ENCODE peak calls at places on chromosomes 13 and 19, in nine cellular contexts. Y, V, F, O, I, R, N, J and Q are unnamed samples. For H3K27me3, the result is how much of the 10 kb centered on the place peaks cover.

GRCh38 chr13:20174656-20175405 is 14.0 kb upstream of the GJA3 start:
- DNase-seq in Y (peak), V (peak), F (peak), O (peak), I (no peak), R (peak), N (peak), J (no peak), Q (peak)

GRCh38 chr13:51125495-51126226 is 14.6 kb upstream of the C13orf42 start:
- DNase-seq in Y (peak), V (no peak), F (peak), O (peak), I (no peak), R (peak), N (peak), J (peak), Q (no peak)

GRCh38 chr13:35157143-35157755 is 215.2 kb downstream of the NBEA start:
- DNase-seq in Y (no peak), V (no peak), F (peak), O (peak), I (no peak), R (peak), N (peak), J (peak), Q (no peak)

GRCh38 chr13:109408596-109409382 is 377.6 kb downstream of the IRS2 start:
- DNase-seq in Y (no peak), V (no peak), F (no peak), O (no peak), I (no peak), R (no peak), N (no peak), J (no peak), Q (no peak)

GRCh38 chr13:42594577-42595571 is 20.9 kb downstream of the TNFSF11 start:
- DNase-seq in Y (no peak), V (no peak), F (peak), O (peak), I (peak), R (peak), N (peak), J (peak), Q (no peak)

GRCh38 chr19:36140289-36141038 is 598 bp downstream of the CAPNS1 start:
- DNase-seq in Y (no peak), V (no peak), F (no peak), O (peak), I (no peak), R (peak), N (peak), J (peak), Q (no peak)

GRCh38 chr19:2729943-2730818 is 9.0 kb upstream of the DIRAS1 start:
- DNase-seq in Y (no peak), V (no peak), F (no peak), O (no peak), I (no peak), R (no peak), N (no peak), J (no peak), Q (no peak)

GRCh38 chr19:47112166-47112663 is 1.4 kb downstream of the ZC3H4 start:
- DNase-seq in Y (peak), V (no peak), F (peak), O (peak), I (peak), R (peak), N (peak), J (peak), Q (no peak)

GRCh38 chr19:58268344-58268743 is 10.4 kb upstream of the ZNF8 start:
- DNase-seq in Y (no peak), V (no peak), F (no peak), O (no peak), I (no peak), R (no peak), N (no peak), J (no peak), Q (no peak)

GRCh38 chr19:38704488-38705026 is 39.7 kb downstream of the CAPN12 start:
- DNase-seq in Y (no peak), V (no peak), F (no peak), O (no peak), I (no peak), R (peak), N (no peak), J (no peak), Q (no peak)

GRCh38 chr19:38706792-38707511 is 37.3 kb downstream of the CAPN12 start:
- DNase-seq in Y (no peak), V (no peak), F (no peak), O (no peak), I (no peak), R (peak), N (no peak), J (no peak), Q (no peak)

GRCh38 chr19:38703509-38703908 is 40.8 kb downstream of the CAPN12 start:
- DNase-seq in Y (no peak), V (no peak), F (no peak), O (no peak), I (no peak), R (no peak), N (no peak), J (no peak), Q (no peak)

GRCh38 chr19:38707512-38708114 is 36.7 kb downstream of the CAPN12 start:
- DNase-seq in Y (no peak), V (no peak), F (peak), O (no peak), I (no peak), R (no peak), N (peak), J (no peak), Q (no peak)

GRCh38 chr19:38705197-38706019 is 38.9 kb downstream of the CAPN12 start:
- DNase-seq in Y (no peak), V (no peak), F (no peak), O (no peak), I (no peak), R (no peak), N (no peak), J (no peak), Q (no peak)
- H3K27me3 ChIP-seq in Y (under half), V (under half), F (under half), O (under half), I (under half), R (under half), N (under half), J (under half), Q (under half)

DNA sequence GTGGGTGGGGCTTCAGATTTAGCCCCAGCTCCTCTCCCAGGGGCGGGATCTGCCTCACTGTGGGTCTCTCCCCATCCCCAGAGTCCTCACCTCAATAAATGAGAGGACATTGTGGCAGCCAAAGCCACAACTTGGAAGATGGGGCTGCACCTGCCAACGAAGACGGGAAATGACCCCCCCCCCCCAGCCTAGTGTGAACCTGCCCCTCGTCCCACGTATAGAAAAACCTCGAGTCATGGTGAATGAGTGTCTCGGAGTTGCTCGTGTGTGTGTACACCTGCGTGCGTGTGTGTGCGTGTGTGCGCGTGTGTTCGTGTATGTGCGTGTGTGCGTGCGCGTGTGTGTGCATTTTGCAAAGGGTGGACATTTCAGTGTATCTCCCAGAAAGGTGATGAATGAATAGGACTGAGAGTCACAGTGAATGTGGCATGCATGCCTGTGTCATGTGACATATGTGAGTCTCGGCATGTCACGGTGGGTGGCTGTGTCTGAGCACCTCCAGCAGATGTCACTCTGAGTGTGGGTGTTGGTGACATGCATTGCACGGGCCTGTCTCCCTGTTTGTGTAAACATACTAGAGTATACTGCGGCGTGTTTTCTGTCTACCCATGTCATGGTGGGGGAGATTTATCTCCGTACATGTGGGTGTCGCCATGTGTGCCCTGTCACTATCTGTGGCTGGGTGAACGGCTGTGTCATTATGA is 1.5 kb upstream of the TRAPPC5 start:
- DNase-seq in Y (no peak), V (no peak), F (no peak), O (peak), I (peak), R (no peak), N (no peak), J (peak), Q (no peak)
- H3K4me3 ChIP-seq in Y (peak), V (no peak), F (no peak), O (no peak), I (no peak), R (no peak), N (no peak), J (no peak), Q (no peak)

GRCh38 chr19:1503089-1503924 is 9.5 kb downstream of the ADAMTSL5 start:
- DNase-seq in Y (peak), V (no peak), F (no peak), O (peak), I (peak), R (peak), N (no peak), J (no peak), Q (no peak)
- H3K27me3 ChIP-seq in Y (under half), V (under half), F (under half), O (under half), I (under half), R (under half), N (under half), J (under half), Q (under half)

DNA sequence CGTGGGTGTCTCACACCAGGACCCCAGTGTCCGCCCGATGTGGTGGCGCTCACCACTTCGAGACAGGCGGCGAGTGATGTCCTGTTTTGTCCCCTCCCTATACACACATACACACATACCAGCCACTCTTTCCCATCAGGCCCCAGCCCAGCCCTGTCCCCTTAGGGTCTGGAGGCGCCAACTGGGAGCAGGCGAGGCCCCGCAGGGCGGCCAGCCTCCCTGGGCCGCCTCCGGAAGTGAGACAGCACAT is 38.1 kb upstream of the NANOS3 start:
- DNase-seq in Y (no peak), V (no peak), F (no peak), O (peak), I (no peak), R (no peak), N (no peak), J (no peak), Q (peak)
- H3K4me3 ChIP-seq in Y (peak), V (peak), F (no peak), O (peak), I (peak), R (no peak), N (peak), J (no peak), Q (peak)

DNA sequence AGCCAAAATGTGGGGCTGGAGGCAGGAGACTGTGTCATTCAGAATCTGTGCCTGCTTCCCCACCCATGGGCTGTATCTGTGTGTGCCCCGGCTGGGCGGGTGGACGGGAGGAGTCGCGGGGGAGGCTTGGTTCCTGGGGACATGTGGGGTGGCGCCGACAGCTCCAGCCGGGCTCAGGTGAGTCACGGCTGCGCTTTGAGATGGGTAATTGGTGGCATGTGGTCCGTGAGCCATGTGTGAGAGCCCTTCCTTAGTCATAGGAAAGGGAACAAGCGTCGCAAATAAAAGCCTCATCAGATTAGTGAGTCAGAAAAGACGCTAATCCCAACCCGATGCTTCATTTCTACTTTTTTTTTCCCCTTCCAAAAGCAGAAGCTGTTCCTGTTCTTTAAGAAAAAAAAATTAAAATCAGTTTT is 118.6 kb upstream of the ZNF536 start:
- DNase-seq in Y (no peak), V (no peak), F (peak), O (peak), I (no peak), R (peak), N (no peak), J (no peak), Q (no peak)
- H3K27me3 ChIP-seq in Y (under half), V (under half), F (under half), O (under half), I (under half), R (under half), N (under half), J (under half), Q (under half)

GRCh38 chr19:38687837-38688378 is 40.5 kb downstream of the ACTN4 start:
- DNase-seq in Y (no peak), V (no peak), F (no peak), O (no peak), I (no peak), R (no peak), N (no peak), J (no peak), Q (no peak)

GRCh38 chr19:38684862-38685665 is 37.6 kb downstream of the ACTN4 start:
- DNase-seq in Y (no peak), V (no peak), F (no peak), O (no peak), I (no peak), R (no peak), N (no peak), J (no peak), Q (no peak)

GRCh38 chr19:38685666-38686529 is 38.4 kb downstream of the ACTN4 start:
- DNase-seq in Y (no peak), V (no peak), F (no peak), O (no peak), I (peak), R (peak), N (peak), J (peak), Q (no peak)

GRCh38 chr19:38684078-38684861 is 36.8 kb downstream of the ACTN4 start:
- DNase-seq in Y (peak), V (peak), F (peak), O (no peak), I (peak), R (peak), N (peak), J (peak), Q (peak)

GRCh38 chr19:38686530-38686888 is 39.1 kb downstream of the ACTN4 start:
- DNase-seq in Y (no peak), V (no peak), F (no peak), O (no peak), I (peak), R (no peak), N (no peak), J (no peak), Q (no peak)
- H3K4me3 ChIP-seq in Y (no peak), V (no peak), F (no peak), O (no peak), I (peak), R (no peak), N (no peak), J (no peak), Q (no peak)

GRCh38 chr13:25494708-25495411 is 123.1 kb downstream of the ATP8A2 start:
- DNase-seq in Y (no peak), V (no peak), F (no peak), O (no peak), I (no peak), R (no peak), N (no peak), J (no peak), Q (no peak)
- H3K27me3 ChIP-seq in Y (under half), V (under half), F (under half), O (under half), I (under half), R (under half), N (under half), J (under half), Q (under half)

DNA sequence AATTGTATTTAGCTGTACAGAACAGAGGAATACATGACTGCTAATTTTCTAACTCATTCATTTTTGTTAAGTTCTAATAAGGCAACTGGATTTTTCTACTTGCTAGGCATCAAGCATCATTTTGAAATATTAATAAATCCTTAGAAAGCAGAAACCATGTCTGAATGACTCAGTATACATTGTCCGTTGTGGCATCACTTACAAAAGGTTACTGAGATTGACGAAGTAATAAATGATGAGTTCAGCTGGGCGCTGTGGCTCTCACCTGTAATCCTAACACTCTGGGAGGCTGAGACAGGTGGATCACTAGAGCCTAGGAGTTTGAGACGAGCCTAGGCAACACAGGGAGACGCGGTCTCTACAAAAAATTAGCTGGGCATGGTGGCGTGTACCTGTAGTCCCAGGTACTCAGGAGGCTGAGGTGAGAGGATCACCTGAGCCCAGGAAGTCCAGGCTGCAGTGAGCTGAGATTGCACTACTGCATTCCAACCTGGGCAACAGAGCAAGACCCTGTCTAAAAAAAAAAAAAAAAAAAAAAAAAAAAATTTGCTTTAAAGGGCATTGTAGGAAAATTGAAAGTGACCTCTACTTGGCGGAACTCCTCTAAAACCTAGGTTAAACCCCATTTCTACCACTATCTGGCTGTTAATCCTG is 36.6 kb downstream of the LHFPL6 start:
- DNase-seq in Y (no peak), V (no peak), F (no peak), O (no peak), I (no peak), R (no peak), N (no peak), J (no peak), Q (no peak)
- H3K4me3 ChIP-seq in Y (no peak), V (no peak), F (no peak), O (no peak), I (no peak), R (no peak), N (no peak), J (no peak), Q (no peak)

DNA sequence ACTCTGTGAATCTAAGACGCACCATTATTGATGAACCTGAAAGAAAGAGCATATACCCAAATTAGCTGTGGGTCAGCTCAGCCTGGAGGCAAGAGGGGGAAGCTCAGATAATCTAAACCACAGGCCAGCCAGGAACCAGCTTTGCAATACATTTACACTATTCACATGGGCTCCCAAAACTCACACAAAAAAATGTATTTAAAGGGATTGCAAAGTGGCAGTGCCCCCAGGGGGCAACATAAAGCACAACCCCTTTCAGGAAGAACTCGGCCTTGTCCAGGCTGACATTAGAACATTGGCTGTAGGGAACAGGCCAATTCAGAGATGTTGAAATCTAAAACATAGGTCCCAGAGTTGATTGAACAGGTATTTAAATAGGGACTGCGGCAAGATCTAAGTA is 3.2 kb upstream of the PROZ start:
- DNase-seq in Y (no peak), V (no peak), F (no peak), O (no peak), I (no peak), R (no peak), N (no peak), J (no peak), Q (no peak)
- H3K27me3 ChIP-seq in Y (under half), V (under half), F (under half), O (under half), I (under half), R (under half), N (under half), J (under half), Q (under half)

GRCh38 chr19:6271721-6272410 is 7.9 kb downstream of the MLLT1 start:
- DNase-seq in Y (peak), V (no peak), F (peak), O (peak), I (no peak), R (peak), N (peak), J (no peak), Q (no peak)

GRCh38 chr19:6272411-6272791 is 7.4 kb downstream of the MLLT1 start:
- DNase-seq in Y (no peak), V (no peak), F (no peak), O (no peak), I (no peak), R (no peak), N (no peak), J (no peak), Q (no peak)

GRCh38 chr19:6273701-6274601 is 5.8 kb downstream of the MLLT1 start:
- DNase-seq in Y (peak), V (peak), F (peak), O (peak), I (no peak), R (no peak), N (peak), J (no peak), Q (peak)

GRCh38 chr19:6274756-6275155 is 5.0 kb downstream of the MLLT1 start:
- DNase-seq in Y (no peak), V (no peak), F (peak), O (no peak), I (no peak), R (no peak), N (no peak), J (no peak), Q (no peak)

DNA sequence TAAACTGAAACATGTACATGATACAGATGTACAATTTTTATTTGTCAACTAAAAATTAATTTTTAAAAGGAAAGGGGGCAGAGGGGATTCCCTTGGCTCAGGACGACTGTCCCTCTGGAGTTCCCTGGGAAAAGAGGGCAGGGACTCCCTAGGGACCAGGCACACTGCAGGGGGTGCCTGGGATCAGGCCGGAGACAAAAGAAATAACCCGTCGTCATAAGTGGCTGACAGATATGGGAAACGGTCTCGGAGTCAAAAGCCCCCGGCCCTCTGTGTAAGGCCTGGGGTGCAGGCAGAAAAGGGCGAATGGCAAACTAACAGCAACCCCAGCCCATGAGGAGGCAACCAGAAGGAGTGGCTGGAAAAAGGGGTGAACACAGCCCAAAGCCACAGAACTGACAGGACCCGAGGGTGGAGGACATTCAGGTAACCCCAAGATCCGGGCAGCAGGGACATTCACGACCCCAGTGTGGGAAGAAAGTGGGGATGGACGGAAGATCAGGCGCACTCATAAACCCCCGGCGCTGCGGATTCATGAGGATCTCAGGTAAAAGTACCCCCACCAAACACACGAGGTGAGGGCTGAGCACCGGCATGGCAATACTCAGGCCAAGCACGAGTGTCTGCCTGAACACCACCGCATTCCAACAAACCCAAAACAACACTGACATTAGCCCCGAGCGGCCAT is 6.7 kb downstream of the MLLT1 start:
- DNase-seq in Y (no peak), V (no peak), F (peak), O (no peak), I (no peak), R (no peak), N (no peak), J (no peak), Q (no peak)
- H3K4me3 ChIP-seq in Y (peak), V (peak), F (no peak), O (peak), I (no peak), R (no peak), N (peak), J (no peak), Q (peak)